ENCODE peak calls at places on chromosomes 7 and 10, in eight cellular contexts. W, O, S, E, P, V, X and R are unnamed samples.

GRCh38 chr10:78165617-78166016 is 132.0 kb downstream of the RPS24 start:
- DNase-seq in W (no peak), O (no peak), S (peak), E (no peak), P (no peak), V (no peak), X (no peak), R (no peak)

GRCh38 chr7:44145969-44146897 is 5.1 kb upstream of the MYL7 start:
- DNase-seq in W (peak), O (no peak), S (peak), E (peak), P (peak), V (peak), X (peak), R (peak)

GRCh38 chr10:76576276-76576962 is 1061.2 kb downstream of the KCNMA1 start:
- DNase-seq in W (no peak), O (no peak), S (no peak), E (no peak), P (no peak), V (no peak), X (no peak), R (no peak)

GRCh38 chr7:144820557-144820956 is 15.3 kb downstream of the TPK1 start:
- DNase-seq in W (no peak), O (no peak), S (no peak), E (no peak), P (no peak), V (no peak), X (no peak), R (no peak)

GRCh38 chr10:126561499-126562208 is 108.8 kb downstream of the C10orf90 start:
- DNase-seq in W (no peak), O (no peak), S (no peak), E (no peak), P (no peak), V (no peak), X (no peak), R (no peak)

GRCh38 chr7:147805996-147806576 is 784.5 kb upstream of the C7orf33 start:
- DNase-seq in W (no peak), O (no peak), S (no peak), E (no peak), P (no peak), V (no peak), X (no peak), R (no peak)

GRCh38 chr10:5556576-5556975 is 31.8 kb downstream of the CALML3 start:
- DNase-seq in W (no peak), O (no peak), S (no peak), E (no peak), P (peak), V (peak), X (no peak), R (no peak)

GRCh38 chr10:3132036-3133025 is 40.3 kb downstream of the PITRM1 start:
- DNase-seq in W (no peak), O (no peak), S (no peak), E (no peak), P (peak), V (no peak), X (no peak), R (no peak)

GRCh38 chr7:18693826-18694225 is 198.3 kb downstream of the HDAC9 start:
- DNase-seq in W (no peak), O (no peak), S (no peak), E (no peak), P (no peak), V (no peak), X (no peak), R (no peak)

GRCh38 chr7:2962860-2963259 is 80.8 kb downstream of the CARD11 start:
- DNase-seq in W (no peak), O (no peak), S (no peak), E (no peak), P (no peak), V (no peak), X (no peak), R (no peak)

GRCh38 chr10:71573562-71574300 is 145.8 kb downstream of the C10orf105 start:
- DNase-seq in W (no peak), O (no peak), S (no peak), E (no peak), P (no peak), V (no peak), X (no peak), R (no peak)

GRCh38 chr10:34637419-34637911 is 177.6 kb downstream of the PARD3 start:
- DNase-seq in W (peak), O (peak), S (peak), E (peak), P (peak), V (peak), X (peak), R (no peak)

GRCh38 chr7:81140775-81141174 is 221.9 kb upstream of the SEMA3C start:
- DNase-seq in W (no peak), O (no peak), S (no peak), E (no peak), P (no peak), V (no peak), X (no peak), R (no peak)

GRCh38 chr7:17709127-17709526 is 231.2 kb downstream of the SNX13 start:
- DNase-seq in W (no peak), O (no peak), S (no peak), E (no peak), P (no peak), V (no peak), X (no peak), R (no peak)

GRCh38 chr10:7405637-7406036 is 5.2 kb downstream of the SFMBT2 start:
- DNase-seq in W (no peak), O (no peak), S (no peak), E (no peak), P (no peak), V (no peak), X (no peak), R (no peak)

GRCh38 chr7:13988765-13989137 is 715 bp downstream of the ETV1 start:
- DNase-seq in W (no peak), O (no peak), S (peak), E (no peak), P (no peak), V (no peak), X (no peak), R (no peak)

GRCh38 chr7:23098029-23098428 is 7.6 kb upstream of the KLHL7 start:
- DNase-seq in W (no peak), O (no peak), S (no peak), E (no peak), P (no peak), V (no peak), X (no peak), R (peak)

GRCh38 chr7:53383131-53383530 is 347.7 kb downstream of the POM121L12 start:
- DNase-seq in W (no peak), O (no peak), S (no peak), E (peak), P (no peak), V (no peak), X (no peak), R (no peak)

GRCh38 chr7:18262054-18262453 is 233.5 kb upstream of the HDAC9 start:
- DNase-seq in W (no peak), O (no peak), S (no peak), E (no peak), P (no peak), V (no peak), X (no peak), R (no peak)

GRCh38 chr10:117678106-117678505 is 135.6 kb downstream of the EMX2 start:
- DNase-seq in W (no peak), O (no peak), S (no peak), E (no peak), P (no peak), V (no peak), X (no peak), R (no peak)

GRCh38 chr7:129615018-129615417 is 3.5 kb downstream of the NRF1 start:
- DNase-seq in W (no peak), O (no peak), S (no peak), E (no peak), P (no peak), V (no peak), X (no peak), R (no peak)

GRCh38 chr10:79333513-79333912 is 13.8 kb upstream of the PPIF start:
- DNase-seq in W (no peak), O (no peak), S (no peak), E (no peak), P (no peak), V (no peak), X (no peak), R (no peak)

GRCh38 chr10:101011517-101012423 is 12.2 kb downstream of the LZTS2 start:
- DNase-seq in W (no peak), O (no peak), S (peak), E (no peak), P (no peak), V (no peak), X (no peak), R (no peak)

GRCh38 chr10:48599830-48600134 is 5.1 kb downstream of the ARHGAP22 start:
- DNase-seq in W (no peak), O (no peak), S (no peak), E (no peak), P (no peak), V (no peak), X (no peak), R (no peak)

GRCh38 chr10:49488056-49488455 is 50.9 kb downstream of the ERCC6 start:
- DNase-seq in W (no peak), O (no peak), S (peak), E (no peak), P (no peak), V (no peak), X (no peak), R (no peak)

GRCh38 chr10:81081887-81082620 is 544.4 kb downstream of the SH2D4B start:
- DNase-seq in W (no peak), O (no peak), S (no peak), E (no peak), P (peak), V (no peak), X (no peak), R (no peak)

GRCh38 chr10:47349941-47350371 is 1.8 kb downstream of the RBP3 start:
- DNase-seq in W (no peak), O (no peak), S (no peak), E (no peak), P (peak), V (no peak), X (no peak), R (no peak)

GRCh38 chr7:1466524-1467271 is 7.4 kb upstream of the MICALL2 start:
- DNase-seq in W (no peak), O (no peak), S (peak), E (peak), P (peak), V (peak), X (peak), R (no peak)

GRCh38 chr7:138064856-138065357 is 11.4 kb upstream of the AKR1D1 start:
- DNase-seq in W (no peak), O (no peak), S (no peak), E (no peak), P (no peak), V (no peak), X (no peak), R (no peak)